ENCODE peak calls at places on chromosome 13, in seven cellular contexts. One of them, this sample, is unnamed.

GRCh38 chr13:97223711-97224461 is 1.8 kb downstream of the MBNL2 start:
- DNase-seq in left ventricle myocardium inferior: peak; percentile 29
- DNase-seq in H9: peak; percentile 41
- DNase-seq in left lung: no peak
- DNase-seq in fibroblast of the aortic adventitia: peak; percentile 97
- DNase-seq in pancreas: peak; percentile 72
- DNase-seq in endothelial cell: no peak
- DNase-seq in this sample: no peak

GRCh38 chr13:98187155-98187726 is 10.2 kb upstream of the RNF113B start:
- DNase-seq in left lung: no peak
- DNase-seq in H9: no peak
- DNase-seq in fibroblast of the aortic adventitia: no peak
- DNase-seq in endothelial cell: no peak
- DNase-seq in left ventricle myocardium inferior: no peak
- DNase-seq in pancreas: no peak
- DNase-seq in this sample: no peak

GRCh38 chr13:65034266-65034665 is 2195.9 kb downstream of the PCDH9 start:
- DNase-seq in left lung: peak; percentile 61
- DNase-seq in left ventricle myocardium inferior: no peak
- DNase-seq in fibroblast of the aortic adventitia: no peak
- DNase-seq in endothelial cell: no peak
- DNase-seq in pancreas: peak; percentile 43
- DNase-seq in H9: peak; percentile 26
- DNase-seq in this sample: no peak

GRCh38 chr13:109919715-109920375 is 133.5 kb upstream of the IRS2 start:
- DNase-seq in pancreas: no peak
- DNase-seq in fibroblast of the aortic adventitia: peak; percentile 33
- DNase-seq in left lung: no peak
- DNase-seq in H9: no peak
- DNase-seq in left ventricle myocardium inferior: no peak
- DNase-seq in endothelial cell: no peak
- DNase-seq in this sample: no peak

GRCh38 chr13:18995259-18995873 is 186.3 kb downstream of the TUBA3C start:
- DNase-seq in H9: no peak
- DNase-seq in left lung: no peak
- DNase-seq in left ventricle myocardium inferior: no peak
- DNase-seq in fibroblast of the aortic adventitia: no peak
- DNase-seq in endothelial cell: no peak
- DNase-seq in pancreas: no peak
- DNase-seq in this sample: no peak

GRCh38 chr13:84946144-84946543 is 853.1 kb downstream of the SLITRK6 start:
- DNase-seq in H9: no peak
- DNase-seq in left ventricle myocardium inferior: no peak
- DNase-seq in fibroblast of the aortic adventitia: no peak
- DNase-seq in pancreas: no peak
- DNase-seq in left lung: no peak
- DNase-seq in endothelial cell: no peak
- DNase-seq in this sample: no peak

GRCh38 chr13:97191615-97192014 is 30.5 kb upstream of the MBNL2 start:
- DNase-seq in fibroblast of the aortic adventitia: no peak
- DNase-seq in pancreas: no peak
- DNase-seq in left lung: no peak
- DNase-seq in endothelial cell: no peak
- DNase-seq in H9: no peak
- DNase-seq in left ventricle myocardium inferior: no peak
- DNase-seq in this sample: no peak

GRCh38 chr13:104206450-104207044 is 1140.3 kb upstream of the SLC10A2 start:
- DNase-seq in endothelial cell: no peak
- DNase-seq in left ventricle myocardium inferior: no peak
- DNase-seq in fibroblast of the aortic adventitia: no peak
- DNase-seq in H9: no peak
- DNase-seq in pancreas: no peak
- DNase-seq in left lung: no peak
- DNase-seq in this sample: no peak

GRCh38 chr13:63435668-63436275 is 2020.1 kb upstream of the PCDH20 start:
- DNase-seq in H9: no peak
- DNase-seq in fibroblast of the aortic adventitia: peak; percentile 92
- DNase-seq in left lung: no peak
- DNase-seq in left ventricle myocardium inferior: no peak
- DNase-seq in endothelial cell: no peak
- DNase-seq in pancreas: no peak
- DNase-seq in this sample: no peak

GRCh38 chr13:28718538-28719226 is at the start of gene SLC46A3:
- DNase-seq in H9: peak; percentile 98
- DNase-seq in left lung: peak; percentile 99
- DNase-seq in endothelial cell: peak; percentile 99
- DNase-seq in left ventricle myocardium inferior: peak; percentile 100
- DNase-seq in pancreas: peak; percentile 98
- DNase-seq in fibroblast of the aortic adventitia: peak; percentile 96
- DNase-seq in this sample: peak; percentile 100
- TF ChIP-seq CTCF in H9: no peak
- TF ChIP-seq CTCF in left lung: no peak
- TF ChIP-seq CTCF in endothelial cell: no peak
- TF ChIP-seq CTCF in left ventricle myocardium inferior: peak; percentile 38
- TF ChIP-seq CTCF in pancreas: no peak
- TF ChIP-seq CTCF in fibroblast of the aortic adventitia: peak; percentile 13
- TF ChIP-seq CTCF in this sample: peak; percentile 49

DNA sequence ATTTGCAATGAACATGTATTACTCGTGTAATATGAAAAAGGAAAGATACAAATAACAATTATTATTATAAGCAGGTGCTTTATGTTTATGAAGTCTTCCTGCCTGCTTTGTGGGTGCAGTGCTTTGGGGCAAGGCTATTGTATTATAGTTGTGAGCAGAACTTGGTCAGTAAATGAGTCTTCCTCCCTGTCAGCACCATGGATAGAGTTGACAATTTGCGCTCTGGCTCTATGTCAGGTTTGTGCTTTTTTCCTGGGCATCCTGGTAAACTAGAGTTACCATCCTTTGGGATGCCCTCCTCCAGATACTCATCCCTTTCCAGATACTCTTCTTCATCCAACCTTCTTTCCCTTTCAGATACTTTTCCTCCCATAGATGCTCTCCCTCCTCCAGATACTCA is 19.6 kb downstream of the ERICH6B start:
- DNase-seq in pancreas: no peak
- DNase-seq in fibroblast of the aortic adventitia: no peak
- DNase-seq in H9: no peak
- DNase-seq in endothelial cell: no peak
- DNase-seq in left ventricle myocardium inferior: no peak
- DNase-seq in left lung: no peak
- DNase-seq in this sample: no peak
- TF ChIP-seq CTCF in pancreas: no peak
- TF ChIP-seq CTCF in fibroblast of the aortic adventitia: no peak
- TF ChIP-seq CTCF in H9: no peak
- TF ChIP-seq CTCF in endothelial cell: no peak
- TF ChIP-seq CTCF in left ventricle myocardium inferior: no peak
- TF ChIP-seq CTCF in left lung: no peak
- TF ChIP-seq CTCF in this sample: no peak

GRCh38 chr13:33373624-33374023 is 88.1 kb upstream of the STARD13 start:
- DNase-seq in fibroblast of the aortic adventitia: no peak
- DNase-seq in H9: no peak
- DNase-seq in pancreas: no peak
- DNase-seq in left ventricle myocardium inferior: no peak
- DNase-seq in left lung: no peak
- DNase-seq in endothelial cell: no peak
- DNase-seq in this sample: no peak
- TF ChIP-seq CTCF in fibroblast of the aortic adventitia: peak; percentile 34
- TF ChIP-seq CTCF in H9: peak; percentile 28
- TF ChIP-seq CTCF in pancreas: no peak
- TF ChIP-seq CTCF in left ventricle myocardium inferior: no peak
- TF ChIP-seq CTCF in left lung: no peak
- TF ChIP-seq CTCF in endothelial cell: peak; percentile 18
- TF ChIP-seq CTCF in this sample: peak; percentile 51

DNA sequence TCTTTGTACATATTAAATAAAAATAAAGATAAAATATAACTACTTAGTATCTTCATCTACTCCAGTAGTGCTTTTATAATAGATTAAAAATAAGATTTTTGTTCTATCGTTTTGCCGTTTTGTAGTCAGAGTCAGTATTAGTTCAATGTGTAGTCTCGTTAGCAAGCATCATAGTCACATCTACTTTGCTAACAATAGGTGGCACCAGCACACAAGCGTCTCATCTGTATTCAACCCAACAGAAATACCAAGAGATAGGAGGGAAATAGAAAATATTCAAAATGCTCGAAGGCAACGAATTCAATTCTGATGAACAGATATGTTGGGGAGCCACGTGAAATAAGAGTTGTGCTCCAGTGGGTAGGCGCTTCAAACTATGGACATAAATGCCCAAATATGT is 21.4 kb upstream of the MICU2 start:
- DNase-seq in left ventricle myocardium inferior: no peak
- DNase-seq in fibroblast of the aortic adventitia: peak; percentile 50
- DNase-seq in H9: no peak
- DNase-seq in endothelial cell: no peak
- DNase-seq in left lung: no peak
- DNase-seq in pancreas: no peak
- DNase-seq in this sample: no peak
- TF ChIP-seq CTCF in left ventricle myocardium inferior: peak; percentile 52
- TF ChIP-seq CTCF in fibroblast of the aortic adventitia: peak; percentile 51
- TF ChIP-seq CTCF in H9: peak; percentile 61
- TF ChIP-seq CTCF in endothelial cell: no peak
- TF ChIP-seq CTCF in left lung: peak; percentile 8
- TF ChIP-seq CTCF in pancreas: no peak
- TF ChIP-seq CTCF in this sample: peak; percentile 81